ENCODE peak calls at places on chromosomes 5 and 9, in five cellular contexts. One of them, this sample, is unnamed.

GRCh38 chr5:152632380-152632779 is 227.3 kb upstream of the NMUR2 start:
- DNase-seq in stimulated activated CD4-positive, alpha-beta T cell treated with anti-CD3 and anti-CD28 coated beads, TNF-alpha, amount 100 ng/mL, for 4 hours: no peak
- DNase-seq in Caco-2: no peak
- DNase-seq in LoVo: no peak
- DNase-seq in COR-L47: no peak
- DNase-seq in this sample: no peak

GRCh38 chr9:97501177-97501971 is at the start of gene TMOD1:
- DNase-seq in LoVo: peak; percentile 65
- DNase-seq in stimulated activated CD4-positive, alpha-beta T cell treated with anti-CD3 and anti-CD28 coated beads, TNF-alpha, amount 100 ng/mL, for 4 hours: no peak
- DNase-seq in Caco-2: peak; percentile 83
- DNase-seq in COR-L47: peak; percentile 62
- DNase-seq in this sample: peak; percentile 60

GRCh38 chr5:143108498-143109128 is 294.9 kb downstream of the NR3C1 start:
- DNase-seq in Caco-2: no peak
- DNase-seq in stimulated activated CD4-positive, alpha-beta T cell treated with anti-CD3 and anti-CD28 coated beads, TNF-alpha, amount 100 ng/mL, for 4 hours: no peak
- DNase-seq in COR-L47: peak; percentile 77
- DNase-seq in LoVo: peak; percentile 15
- DNase-seq in this sample: peak; percentile 63

GRCh38 chr5:12204761-12205160 is 300.5 kb upstream of the CTNND2 start:
- DNase-seq in Caco-2: no peak
- DNase-seq in COR-L47: no peak
- DNase-seq in stimulated activated CD4-positive, alpha-beta T cell treated with anti-CD3 and anti-CD28 coated beads, TNF-alpha, amount 100 ng/mL, for 4 hours: no peak
- DNase-seq in LoVo: no peak
- DNase-seq in this sample: no peak

GRCh38 chr9:109317979-109318671 is 2.7 kb downstream of the EPB41L4B start:
- DNase-seq in COR-L47: peak; percentile 23
- DNase-seq in stimulated activated CD4-positive, alpha-beta T cell treated with anti-CD3 and anti-CD28 coated beads, TNF-alpha, amount 100 ng/mL, for 4 hours: no peak
- DNase-seq in Caco-2: no peak
- DNase-seq in LoVo: no peak
- DNase-seq in this sample: no peak

GRCh38 chr5:157167219-157167621 is 1.2 kb upstream of the GARIN3 start:
- DNase-seq in Caco-2: no peak
- DNase-seq in COR-L47: no peak
- DNase-seq in stimulated activated CD4-positive, alpha-beta T cell treated with anti-CD3 and anti-CD28 coated beads, TNF-alpha, amount 100 ng/mL, for 4 hours: no peak
- DNase-seq in LoVo: peak; percentile 32
- DNase-seq in this sample: no peak

GRCh38 chr5:112915831-112916230 is 6.2 kb downstream of the REEP5 start:
- DNase-seq in LoVo: no peak
- DNase-seq in stimulated activated CD4-positive, alpha-beta T cell treated with anti-CD3 and anti-CD28 coated beads, TNF-alpha, amount 100 ng/mL, for 4 hours: no peak
- DNase-seq in COR-L47: no peak
- DNase-seq in Caco-2: no peak
- DNase-seq in this sample: no peak

GRCh38 chr5:159017787-159018186 is 81.9 kb downstream of the EBF1 start:
- DNase-seq in LoVo: no peak
- DNase-seq in stimulated activated CD4-positive, alpha-beta T cell treated with anti-CD3 and anti-CD28 coated beads, TNF-alpha, amount 100 ng/mL, for 4 hours: no peak
- DNase-seq in COR-L47: no peak
- DNase-seq in Caco-2: no peak
- DNase-seq in this sample: no peak

GRCh38 chr5:151682751-151683331 is 3.9 kb downstream of the SPARC start:
- DNase-seq in COR-L47: no peak
- DNase-seq in Caco-2: no peak
- DNase-seq in stimulated activated CD4-positive, alpha-beta T cell treated with anti-CD3 and anti-CD28 coated beads, TNF-alpha, amount 100 ng/mL, for 4 hours: no peak
- DNase-seq in LoVo: no peak
- DNase-seq in this sample: no peak

GRCh38 chr5:79236970-79237734 is 1.2 kb downstream of the JMY start:
- DNase-seq in stimulated activated CD4-positive, alpha-beta T cell treated with anti-CD3 and anti-CD28 coated beads, TNF-alpha, amount 100 ng/mL, for 4 hours: peak; percentile 11
- DNase-seq in LoVo: peak; percentile 30
- DNase-seq in Caco-2: peak; percentile 58
- DNase-seq in COR-L47: peak; percentile 27
- DNase-seq in this sample: peak; percentile 30

GRCh38 chr5:125756456-125756855 is 666.8 kb upstream of the GRAMD2B start:
- DNase-seq in COR-L47: no peak
- DNase-seq in stimulated activated CD4-positive, alpha-beta T cell treated with anti-CD3 and anti-CD28 coated beads, TNF-alpha, amount 100 ng/mL, for 4 hours: no peak
- DNase-seq in LoVo: no peak
- DNase-seq in Caco-2: no peak
- DNase-seq in this sample: no peak

GRCh38 chr9:133572821-133573361 is 36.3 kb downstream of the FAM163B start:
- DNase-seq in stimulated activated CD4-positive, alpha-beta T cell treated with anti-CD3 and anti-CD28 coated beads, TNF-alpha, amount 100 ng/mL, for 4 hours: no peak
- DNase-seq in COR-L47: peak; percentile 75
- DNase-seq in LoVo: no peak
- DNase-seq in Caco-2: no peak
- DNase-seq in this sample: peak; percentile 38

GRCh38 chr5:172567294-172567693 is 73.8 kb upstream of the NEURL1B start:
- DNase-seq in stimulated activated CD4-positive, alpha-beta T cell treated with anti-CD3 and anti-CD28 coated beads, TNF-alpha, amount 100 ng/mL, for 4 hours: no peak
- DNase-seq in Caco-2: no peak
- DNase-seq in COR-L47: no peak
- DNase-seq in LoVo: no peak
- DNase-seq in this sample: no peak

GRCh38 chr9:131582466-131583341 is 37.4 kb downstream of the PRRT1B start:
- DNase-seq in stimulated activated CD4-positive, alpha-beta T cell treated with anti-CD3 and anti-CD28 coated beads, TNF-alpha, amount 100 ng/mL, for 4 hours: no peak
- DNase-seq in LoVo: no peak
- DNase-seq in COR-L47: no peak
- DNase-seq in Caco-2: no peak
- DNase-seq in this sample: no peak

GRCh38 chr5:170252109-170252508 is 19.3 kb downstream of the C5orf58 start:
- DNase-seq in COR-L47: no peak
- DNase-seq in Caco-2: no peak
- DNase-seq in LoVo: no peak
- DNase-seq in stimulated activated CD4-positive, alpha-beta T cell treated with anti-CD3 and anti-CD28 coated beads, TNF-alpha, amount 100 ng/mL, for 4 hours: no peak
- DNase-seq in this sample: no peak

GRCh38 chr5:73974871-73975351 is 348.9 kb downstream of the ARHGEF28 start:
- DNase-seq in Caco-2: peak; percentile 27
- DNase-seq in COR-L47: no peak
- DNase-seq in LoVo: no peak
- DNase-seq in stimulated activated CD4-positive, alpha-beta T cell treated with anti-CD3 and anti-CD28 coated beads, TNF-alpha, amount 100 ng/mL, for 4 hours: no peak
- DNase-seq in this sample: no peak

GRCh38 chr5:42970636-42971559 is 69.2 kb downstream of the ANXA2R start:
- DNase-seq in LoVo: no peak
- DNase-seq in COR-L47: no peak
- DNase-seq in Caco-2: peak; percentile 40
- DNase-seq in stimulated activated CD4-positive, alpha-beta T cell treated with anti-CD3 and anti-CD28 coated beads, TNF-alpha, amount 100 ng/mL, for 4 hours: no peak
- DNase-seq in this sample: no peak

GRCh38 chr9:91758491-91758981 is 191.5 kb downstream of the ROR2 start:
- DNase-seq in LoVo: peak; percentile 16
- DNase-seq in Caco-2: peak; percentile 42
- DNase-seq in COR-L47: peak; percentile 27
- DNase-seq in stimulated activated CD4-positive, alpha-beta T cell treated with anti-CD3 and anti-CD28 coated beads, TNF-alpha, amount 100 ng/mL, for 4 hours: no peak
- DNase-seq in this sample: no peak

GRCh38 chr9:10045598-10045997 is 567.2 kb downstream of the PTPRD start:
- DNase-seq in stimulated activated CD4-positive, alpha-beta T cell treated with anti-CD3 and anti-CD28 coated beads, TNF-alpha, amount 100 ng/mL, for 4 hours: no peak
- DNase-seq in COR-L47: peak; percentile 40
- DNase-seq in Caco-2: no peak
- DNase-seq in LoVo: peak; percentile 23
- DNase-seq in this sample: peak; percentile 18

GRCh38 chr9:110875275-110875674 is 163.0 kb downstream of the LPAR1 start:
- DNase-seq in COR-L47: no peak
- DNase-seq in LoVo: no peak
- DNase-seq in Caco-2: no peak
- DNase-seq in stimulated activated CD4-positive, alpha-beta T cell treated with anti-CD3 and anti-CD28 coated beads, TNF-alpha, amount 100 ng/mL, for 4 hours: no peak
- DNase-seq in this sample: no peak

GRCh38 chr5:92741906-92742305 is 839.1 kb downstream of the NR2F1-AS1 start:
- DNase-seq in stimulated activated CD4-positive, alpha-beta T cell treated with anti-CD3 and anti-CD28 coated beads, TNF-alpha, amount 100 ng/mL, for 4 hours: no peak
- DNase-seq in Caco-2: peak; percentile 5
- DNase-seq in COR-L47: no peak
- DNase-seq in LoVo: no peak
- DNase-seq in this sample: no peak

GRCh38 chr5:115169392-115170127 is at the start of gene TRIM36:
- DNase-seq in stimulated activated CD4-positive, alpha-beta T cell treated with anti-CD3 and anti-CD28 coated beads, TNF-alpha, amount 100 ng/mL, for 4 hours: peak; percentile 79
- DNase-seq in Caco-2: peak; percentile 96
- DNase-seq in LoVo: peak; percentile 98
- DNase-seq in COR-L47: peak; percentile 97
- DNase-seq in this sample: peak; percentile 82

GRCh38 chr5:144187699-144188294 is 17.1 kb downstream of the KCTD16 start:
- DNase-seq in LoVo: no peak
- DNase-seq in COR-L47: peak; percentile 51
- DNase-seq in stimulated activated CD4-positive, alpha-beta T cell treated with anti-CD3 and anti-CD28 coated beads, TNF-alpha, amount 100 ng/mL, for 4 hours: peak; percentile 65
- DNase-seq in Caco-2: no peak
- DNase-seq in this sample: peak; percentile 29

GRCh38 chr9:19371942-19372341 is 8.1 kb downstream of the RPS6 start:
- DNase-seq in COR-L47: no peak
- DNase-seq in LoVo: no peak
- DNase-seq in Caco-2: no peak
- DNase-seq in stimulated activated CD4-positive, alpha-beta T cell treated with anti-CD3 and anti-CD28 coated beads, TNF-alpha, amount 100 ng/mL, for 4 hours: no peak
- DNase-seq in this sample: no peak

GRCh38 chr5:2199697-2200096 is 317.0 kb upstream of the IRX4 start:
- DNase-seq in stimulated activated CD4-positive, alpha-beta T cell treated with anti-CD3 and anti-CD28 coated beads, TNF-alpha, amount 100 ng/mL, for 4 hours: no peak
- DNase-seq in LoVo: no peak
- DNase-seq in COR-L47: no peak
- DNase-seq in Caco-2: no peak
- DNase-seq in this sample: no peak

GRCh38 chr9:91803143-91803940 is 146.7 kb downstream of the ROR2 start:
- DNase-seq in LoVo: no peak
- DNase-seq in stimulated activated CD4-positive, alpha-beta T cell treated with anti-CD3 and anti-CD28 coated beads, TNF-alpha, amount 100 ng/mL, for 4 hours: no peak
- DNase-seq in Caco-2: no peak
- DNase-seq in COR-L47: no peak
- DNase-seq in this sample: no peak

GRCh38 chr9:109440797-109441287 is 57.3 kb downstream of the PTPN3 start:
- DNase-seq in COR-L47: peak; percentile 57
- DNase-seq in Caco-2: peak; percentile 67
- DNase-seq in LoVo: peak; percentile 58
- DNase-seq in stimulated activated CD4-positive, alpha-beta T cell treated with anti-CD3 and anti-CD28 coated beads, TNF-alpha, amount 100 ng/mL, for 4 hours: no peak
- DNase-seq in this sample: peak; percentile 44

GRCh38 chr9:3830296-3830695 is 304.5 kb upstream of the RFX3 start:
- DNase-seq in COR-L47: no peak
- DNase-seq in LoVo: no peak
- DNase-seq in Caco-2: no peak
- DNase-seq in stimulated activated CD4-positive, alpha-beta T cell treated with anti-CD3 and anti-CD28 coated beads, TNF-alpha, amount 100 ng/mL, for 4 hours: no peak
- DNase-seq in this sample: no peak

GRCh38 chr9:73745598-73745997 is 593.9 kb downstream of the ANXA1 start:
- DNase-seq in Caco-2: no peak
- DNase-seq in stimulated activated CD4-positive, alpha-beta T cell treated with anti-CD3 and anti-CD28 coated beads, TNF-alpha, amount 100 ng/mL, for 4 hours: no peak
- DNase-seq in LoVo: no peak
- DNase-seq in COR-L47: no peak
- DNase-seq in this sample: no peak

GRCh38 chr9:134139081-134139480 is 3.2 kb downstream of the WDR5 start:
- DNase-seq in Caco-2: no peak
- DNase-seq in stimulated activated CD4-positive, alpha-beta T cell treated with anti-CD3 and anti-CD28 coated beads, TNF-alpha, amount 100 ng/mL, for 4 hours: no peak
- DNase-seq in COR-L47: no peak
- DNase-seq in LoVo: no peak
- DNase-seq in this sample: no peak

GRCh38 chr9:91946825-91947224 is 3.2 kb downstream of the ROR2 start:
- DNase-seq in COR-L47: no peak
- DNase-seq in Caco-2: no peak
- DNase-seq in LoVo: no peak
- DNase-seq in stimulated activated CD4-positive, alpha-beta T cell treated with anti-CD3 and anti-CD28 coated beads, TNF-alpha, amount 100 ng/mL, for 4 hours: no peak
- DNase-seq in this sample: no peak

GRCh38 chr5:96721351-96721970 is 59.3 kb downstream of the CAST start:
- DNase-seq in stimulated activated CD4-positive, alpha-beta T cell treated with anti-CD3 and anti-CD28 coated beads, TNF-alpha, amount 100 ng/mL, for 4 hours: no peak
- DNase-seq in Caco-2: no peak
- DNase-seq in COR-L47: no peak
- DNase-seq in LoVo: no peak
- DNase-seq in this sample: no peak

GRCh38 chr5:35963381-35963843 is 25.0 kb upstream of the CAPSL start:
- DNase-seq in COR-L47: no peak
- DNase-seq in LoVo: no peak
- DNase-seq in Caco-2: peak; percentile 4
- DNase-seq in stimulated activated CD4-positive, alpha-beta T cell treated with anti-CD3 and anti-CD28 coated beads, TNF-alpha, amount 100 ng/mL, for 4 hours: no peak
- DNase-seq in this sample: no peak

GRCh38 chr9:76001494-76001893 is 111.0 kb downstream of the PCSK5 start:
- DNase-seq in Caco-2: no peak
- DNase-seq in LoVo: no peak
- DNase-seq in COR-L47: no peak
- DNase-seq in stimulated activated CD4-positive, alpha-beta T cell treated with anti-CD3 and anti-CD28 coated beads, TNF-alpha, amount 100 ng/mL, for 4 hours: no peak
- DNase-seq in this sample: no peak

GRCh38 chr9:93319992-93320490 is 131.4 kb upstream of the FAM120A start:
- DNase-seq in COR-L47: no peak
- DNase-seq in stimulated activated CD4-positive, alpha-beta T cell treated with anti-CD3 and anti-CD28 coated beads, TNF-alpha, amount 100 ng/mL, for 4 hours: no peak
- DNase-seq in Caco-2: no peak
- DNase-seq in LoVo: no peak
- DNase-seq in this sample: peak; percentile 56